ENCODE peak calls at places on chromosomes 11 and 22, in ten cellular contexts. B is prostate gland, I is adrenal gland, N is spleen, F is H1, S is uterus, M is ovary, P is K562, R is IMR-90, D is HCT116. W is an unnamed sample.

GRCh38 chr22:21009638-21010425 is 5.1 kb upstream of the P2RX6 start:
- DNase-seq in D (no peak), N (no peak), S (no peak), F (no peak), R (peak), P (peak), B (peak), M (no peak), I (no peak), W (no peak)

GRCh38 chr11:116466231-116466630 is 306.6 kb downstream of the BUD13 start:
- DNase-seq in R (no peak), B (no peak), I (no peak), D (no peak), P (no peak), S (no peak), F (no peak), N (no peak), M (no peak), W (peak)

GRCh38 chr11:97269527-97269926 is 879.7 kb downstream of the JRKL start:
- DNase-seq in R (no peak), P (no peak), N (no peak), D (no peak), B (no peak), F (peak), M (no peak), I (no peak), S (no peak), W (no peak)

GRCh38 chr11:47216141-47216798 is 1.5 kb downstream of the DDB2 start:
- DNase-seq in D (peak), I (peak), S (peak), M (peak), B (peak), N (no peak), F (no peak), R (peak), P (peak), W (peak)

GRCh38 chr11:67463680-67464410 is 5.2 kb downstream of the TMEM134 start:
- DNase-seq in P (peak), S (peak), N (peak), D (peak), B (no peak), I (peak), F (no peak), M (peak), R (no peak), W (peak)

GRCh38 chr11:90747057-90747456 is 524.2 kb upstream of the CHORDC1 start:
- DNase-seq in R (no peak), S (no peak), F (no peak), B (no peak), P (no peak), N (no peak), D (no peak), M (no peak), I (no peak), W (no peak)

GRCh38 chr11:108853864-108854263 is 189.0 kb downstream of the DDX10 start:
- DNase-seq in P (no peak), F (no peak), B (peak), D (no peak), M (no peak), I (peak), S (no peak), N (no peak), R (no peak), W (no peak)

GRCh38 chr22:30572840-30573593 is 1.4 kb downstream of the GAL3ST1 start:
- DNase-seq in N (no peak), P (no peak), F (no peak), B (no peak), S (no peak), R (no peak), I (no peak), D (no peak), M (no peak), W (no peak)

GRCh38 chr22:25622011-25622410 is 57.5 kb downstream of the GRK3 start:
- DNase-seq in S (no peak), I (no peak), M (no peak), R (peak), D (no peak), B (no peak), F (no peak), N (no peak), P (no peak), W (no peak)

GRCh38 chr11:86978247-86978646 is 23.1 kb upstream of the FZD4 start:
- DNase-seq in F (no peak), I (peak), M (no peak), D (no peak), R (no peak), P (no peak), S (no peak), N (no peak), B (no peak), W (no peak)

GRCh38 chr11:76786053-76787014 is 3.2 kb downstream of the TSKU start:
- DNase-seq in R (no peak), M (no peak), F (no peak), B (no peak), D (no peak), N (peak), P (no peak), S (no peak), I (no peak), W (no peak)

GRCh38 chr11:120801801-120802689 is 221.9 kb upstream of the TBCEL start:
- DNase-seq in M (peak), S (peak), I (peak), D (peak), P (peak), R (peak), B (peak), F (peak), N (no peak), W (no peak)

GRCh38 chr22:20433686-20434241 is 3.9 kb downstream of the SCARF2 start:
- DNase-seq in M (peak), D (no peak), N (peak), F (no peak), P (no peak), S (no peak), B (no peak), I (no peak), R (no peak), W (no peak)

GRCh38 chr11:61111060-61111435 is 8.8 kb downstream of the CD5 start:
- DNase-seq in S (no peak), B (no peak), F (no peak), N (peak), R (no peak), P (no peak), M (no peak), D (no peak), I (no peak), W (no peak)

GRCh38 chr11:11513438-11513837 is 108.4 kb downstream of the GALNT18 start:
- DNase-seq in S (no peak), P (no peak), R (no peak), M (no peak), I (no peak), F (no peak), D (no peak), B (peak), N (no peak), W (no peak)

GRCh38 chr11:4903484-4903883 is at the start of gene OR51A7:
- DNase-seq in P (no peak), D (no peak), S (no peak), M (no peak), R (no peak), F (no peak), I (no peak), B (no peak), N (no peak), W (no peak)

GRCh38 chr11:3866836-3867208 is 11.4 kb downstream of the STIM1 start:
- DNase-seq in F (no peak), R (no peak), I (no peak), B (no peak), N (no peak), P (no peak), M (no peak), D (no peak), S (no peak), W (no peak)

GRCh38 chr22:46047226-46047625 is 70.3 kb upstream of the WNT7B start:
- DNase-seq in P (no peak), B (no peak), S (peak), R (no peak), D (no peak), I (no peak), N (peak), F (no peak), M (peak), W (no peak)

GRCh38 chr22:28429711-28430110 is 249.9 kb downstream of the TTC28 start:
- DNase-seq in I (no peak), R (no peak), N (no peak), F (no peak), P (no peak), D (no peak), S (no peak), M (no peak), B (no peak), W (no peak)

GRCh38 chr11:73003083-73003482 is 139.0 kb downstream of the FCHSD2 start:
- DNase-seq in P (no peak), R (no peak), D (no peak), N (no peak), I (no peak), S (no peak), M (no peak), F (no peak), B (no peak), W (no peak)

GRCh38 chr11:44356351-44356750 is 46.4 kb upstream of the ALX4 start:
- DNase-seq in D (no peak), N (no peak), P (no peak), F (no peak), I (no peak), R (no peak), M (no peak), S (no peak), B (no peak), W (no peak)

GRCh38 chr11:93370260-93370659 is 39.7 kb downstream of the DEUP1 start:
- DNase-seq in S (no peak), R (no peak), D (no peak), M (no peak), B (no peak), P (no peak), N (no peak), F (no peak), I (no peak), W (no peak)

GRCh38 chr22:32677876-32678275 is 123.6 kb upstream of the TIMP3 start:
- DNase-seq in N (no peak), S (no peak), P (no peak), R (no peak), D (no peak), I (no peak), F (no peak), M (no peak), B (no peak), W (no peak)

GRCh38 chr22:32684148-32684821 is 117.2 kb upstream of the TIMP3 start:
- DNase-seq in N (no peak), S (no peak), D (no peak), B (no peak), R (peak), P (no peak), F (no peak), I (no peak), M (no peak), W (no peak)

GRCh38 chr22:32680277-32680676 is 121.2 kb upstream of the TIMP3 start:
- DNase-seq in F (no peak), R (no peak), S (no peak), D (no peak), P (no peak), N (no peak), I (no peak), B (no peak), M (no peak), W (no peak)

GRCh38 chr22:32684822-32685187 is 116.7 kb upstream of the TIMP3 start:
- DNase-seq in S (no peak), B (peak), P (no peak), M (no peak), I (no peak), F (no peak), R (peak), D (no peak), N (no peak), W (no peak)

GRCh38 chr22:32680895-32681294 is 120.6 kb upstream of the TIMP3 start:
- DNase-seq in R (no peak), D (no peak), M (no peak), I (no peak), N (no peak), F (no peak), S (no peak), P (no peak), B (no peak), W (no peak)
- TF ChIP-seq POLR2A in R (no peak), D (no peak), M (no peak), I (no peak), N (no peak), F (no peak), S (no peak), P (no peak), B (no peak), W (no peak)

GRCh38 chr11:19687372-19687771 is 25.3 kb upstream of the NAV2 start:
- DNase-seq in F (no peak), N (no peak), R (no peak), B (no peak), S (no peak), M (no peak), I (no peak), P (no peak), D (no peak), W (no peak)
- TF ChIP-seq CTCF in F (no peak), N (no peak), R (no peak), B (no peak), S (no peak), M (no peak), I (no peak), P (no peak), D (no peak), W (no peak)

GRCh38 chr11:125164091-125164421 is 495 bp upstream of the PKNOX2 start:
- DNase-seq in S (no peak), P (no peak), I (no peak), F (no peak), N (no peak), D (no peak), B (no peak), R (no peak), M (no peak), W (no peak)
- H3K4me3 ChIP-seq in S (peak), P (no peak), I (no peak), F (peak), N (peak), D (no peak), B (peak), R (no peak), M (peak), W (no peak)

GRCh38 chr11:13279487-13279834 is 1.9 kb downstream of the BMAL1 start:
- DNase-seq in D (no peak), P (no peak), R (no peak), I (no peak), M (no peak), B (no peak), N (no peak), S (no peak), F (no peak), W (no peak)

GRCh38 chr11:13276454-13276851 is 1.1 kb upstream of the BMAL1 start:
- DNase-seq in F (no peak), S (no peak), P (no peak), B (no peak), M (no peak), R (no peak), D (no peak), I (no peak), N (no peak), W (no peak)

GRCh38 chr11:13276852-13277718 is 505 bp upstream of the BMAL1 start:
- DNase-seq in N (peak), P (peak), D (peak), I (peak), B (peak), S (peak), F (peak), M (peak), R (peak), W (peak)

GRCh38 chr11:13278620-13279486 is 1.3 kb downstream of the BMAL1 start:
- DNase-seq in N (peak), R (no peak), F (no peak), P (no peak), I (no peak), S (no peak), B (no peak), D (no peak), M (no peak), W (no peak)

DNA sequence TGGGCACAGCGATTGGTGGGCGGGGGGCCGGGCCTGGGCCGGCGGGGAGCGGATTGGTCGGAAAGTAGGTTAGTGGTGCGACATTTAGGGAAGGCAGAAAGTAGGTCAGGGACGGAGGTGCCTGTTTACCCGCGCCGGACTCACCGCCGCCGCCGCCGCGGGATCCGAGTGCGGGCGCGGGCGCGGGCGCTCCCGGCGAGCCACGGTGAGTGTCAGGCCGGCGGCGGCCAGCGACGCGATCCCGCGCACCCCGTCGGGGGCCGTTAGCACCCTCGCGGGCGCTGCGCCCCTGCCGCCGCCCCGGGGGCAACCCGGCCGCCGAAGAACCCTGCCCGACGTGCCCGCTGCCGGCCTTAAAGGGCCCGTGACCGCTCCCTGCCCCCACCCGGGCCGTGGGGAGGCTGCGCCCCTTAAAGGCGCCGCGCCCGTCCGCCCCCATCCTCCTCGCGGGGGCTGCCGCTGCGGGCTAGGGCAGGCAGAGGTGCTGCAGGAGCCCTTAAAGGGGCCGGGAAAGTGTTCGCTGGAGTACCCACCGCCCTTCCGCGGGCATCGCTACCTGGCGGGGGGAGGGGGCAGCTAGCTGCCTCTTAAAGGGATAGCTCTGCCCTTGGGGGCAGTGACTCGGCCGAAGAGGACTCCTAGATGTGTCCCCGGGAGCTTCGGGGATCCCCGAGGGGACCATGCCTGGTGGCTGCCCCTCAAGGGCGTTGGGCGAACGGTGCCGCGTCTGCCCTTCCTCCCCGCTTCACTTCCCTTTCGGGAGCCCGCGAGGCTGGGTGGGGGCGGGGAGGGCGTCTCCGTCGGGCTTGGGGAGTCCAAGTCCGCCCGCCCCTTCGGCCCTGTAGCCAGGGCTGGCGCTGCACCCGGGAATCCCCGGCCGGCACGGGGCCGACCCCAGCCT is at the start of gene BMAL1:
- DNase-seq in N (peak), M (peak), R (no peak), S (peak), B (peak), D (no peak), I (peak), F (no peak), P (no peak), W (peak)
- TF ChIP-seq POLR2A in N (no peak), M (peak), R (peak), S (peak), B (peak), D (no peak), I (no peak), F (no peak), P (no peak), W (peak)

GRCh38 chr11:1389103-1389931 is 417 bp upstream of the BRSK2 start:
- DNase-seq in M (peak), F (peak), I (peak), S (peak), P (peak), R (peak), B (peak), N (peak), D (peak), W (peak)
- TF ChIP-seq CTCF in M (no peak), F (peak), I (peak), S (peak), P (peak), R (peak), B (no peak), N (peak), D (no peak), W (no peak)

GRCh38 chr11:13011366-13012036 is 2.4 kb downstream of the RASSF10 start:
- DNase-seq in N (no peak), I (no peak), R (no peak), F (no peak), P (no peak), D (no peak), S (no peak), M (no peak), B (no peak), W (no peak)

GRCh38 chr11:13010737-13011342 is 1.7 kb downstream of the RASSF10 start:
- DNase-seq in R (no peak), I (no peak), B (no peak), D (no peak), P (no peak), M (no peak), S (no peak), F (no peak), N (no peak), W (peak)

GRCh38 chr11:13009921-13010736 is 1.0 kb downstream of the RASSF10 start:
- DNase-seq in I (no peak), F (peak), D (no peak), M (no peak), N (no peak), P (no peak), S (no peak), R (peak), B (no peak), W (no peak)

GRCh38 chr11:13013054-13013488 is 4.0 kb downstream of the RASSF10 start:
- DNase-seq in S (no peak), R (no peak), D (no peak), I (no peak), M (no peak), N (no peak), B (no peak), F (no peak), P (no peak), W (no peak)

DNA sequence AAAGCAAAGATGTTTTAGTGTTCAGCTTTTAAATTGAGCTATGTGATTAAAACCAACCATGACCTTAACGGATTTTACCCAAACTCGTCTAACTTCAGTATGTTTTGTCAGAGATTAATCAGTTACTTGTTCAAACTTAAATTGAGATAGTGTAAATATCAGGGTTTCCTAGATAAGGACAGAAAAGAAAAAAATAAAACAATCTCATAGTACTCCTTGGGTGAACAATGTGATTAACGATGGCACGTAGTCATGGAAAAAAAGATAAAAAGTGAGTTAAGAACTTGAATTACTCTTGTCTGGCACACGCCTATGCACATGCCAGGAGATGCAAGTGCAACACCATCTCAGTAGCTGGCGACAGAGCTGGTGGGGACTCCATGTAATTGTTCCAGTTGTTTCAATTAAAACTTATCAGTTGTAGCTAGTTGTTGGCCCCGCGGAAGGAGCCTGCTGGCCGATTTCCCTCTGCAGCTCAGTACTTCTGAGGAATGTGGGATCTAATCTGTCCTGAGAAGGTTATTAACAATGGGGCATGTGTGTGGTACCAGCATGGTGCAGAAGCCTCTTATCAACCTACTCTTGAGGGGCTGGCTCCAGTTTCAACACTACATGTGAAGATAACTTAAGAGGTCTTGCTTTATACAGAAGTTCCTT is 3.0 kb downstream of the RASSF10 start:
- DNase-seq in P (no peak), I (no peak), B (no peak), M (no peak), S (no peak), R (no peak), F (no peak), N (no peak), D (no peak), W (no peak)
- H3K4me3 ChIP-seq in P (no peak), I (no peak), B (no peak), M (no peak), S (no peak), R (no peak), F (no peak), N (no peak), D (no peak), W (no peak)

GRCh38 chr11:1335811-1336761 is 26.7 kb upstream of the TOLLIP start:
- DNase-seq in N (peak), D (no peak), M (peak), P (peak), B (peak), R (peak), I (peak), F (no peak), S (peak), W (peak)
- TF ChIP-seq POLR2A in N (no peak), D (no peak), M (peak), P (no peak), B (no peak), R (no peak), I (no peak), F (no peak), S (peak), W (no peak)

DNA sequence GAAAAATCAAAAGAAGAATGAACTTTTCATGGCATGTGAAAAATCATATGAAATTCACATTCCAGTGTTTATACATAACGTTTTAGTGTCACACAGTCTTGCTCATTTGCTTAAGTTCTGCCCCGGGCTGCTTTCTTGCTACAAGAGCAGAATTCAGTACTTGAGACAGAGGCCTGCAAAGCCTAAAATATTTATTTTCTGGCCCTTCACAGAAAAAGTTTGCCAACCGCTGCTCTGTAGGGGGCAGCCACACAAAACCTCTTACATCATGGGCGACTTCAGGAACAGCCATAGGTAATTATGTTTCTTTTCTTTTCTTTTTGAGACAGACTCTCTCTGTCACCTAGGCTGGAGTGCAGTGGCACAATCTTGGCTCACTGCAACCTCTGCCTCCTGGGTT is 1.0 kb upstream of the ATG2A start:
- DNase-seq in N (no peak), M (peak), I (no peak), S (no peak), R (peak), F (no peak), B (no peak), D (no peak), P (no peak), W (no peak)
- TF ChIP-seq CTCF in N (peak), M (no peak), I (no peak), S (no peak), R (peak), F (no peak), B (no peak), D (peak), P (peak), W (no peak)

W was measured in lower leg skin.